ENCODE peak calls at places on chromosomes 6 and 20, in six cellular contexts. C, H, U, A, S and T are unnamed samples.

GRCh38 chr6:81697564-81697963 is 54.9 kb downstream of the TENT5A start:
- DNase-seq in C (no peak), S (no peak), H (no peak), A (peak; percentile 60), U (no peak), T (no peak)

GRCh38 chr6:150395388-150396009 is 26.7 kb downstream of the IYD start:
- DNase-seq in S (no peak), U (peak; percentile 49), C (no peak), H (no peak), A (peak; percentile 68), T (no peak)

GRCh38 chr20:52454660-52455059 is 263.1 kb upstream of the ZFP64 start:
- DNase-seq in C (no peak), S (no peak), U (no peak), A (peak; percentile 88), H (no peak), T (no peak)

GRCh38 chr6:25354078-25354940 is 75.1 kb downstream of the CARMIL1 start:
- DNase-seq in A (peak; percentile 52), S (no peak), H (no peak), C (peak; percentile 7), U (no peak), T (no peak)

GRCh38 chr6:1640476-1640875 is 30.8 kb downstream of the FOXC1 start:
- DNase-seq in H (no peak), C (no peak), S (no peak), U (no peak), A (no peak), T (no peak)

GRCh38 chr6:150959071-150959637 is 93.7 kb downstream of the MTHFD1L start:
- DNase-seq in A (peak; percentile 18), H (no peak), C (no peak), S (no peak), U (no peak), T (no peak)

GRCh38 chr20:5173763-5174162 is 47.0 kb downstream of the CDS2 start:
- DNase-seq in U (no peak), C (no peak), A (no peak), S (no peak), H (no peak), T (no peak)

GRCh38 chr6:13006578-13007300 is 290.2 kb downstream of the PHACTR1 start:
- DNase-seq in U (no peak), A (peak; percentile 71), C (no peak), S (no peak), H (no peak), T (no peak)

GRCh38 chr6:15498640-15499039 is 164.2 kb downstream of the DTNBP1 start:
- DNase-seq in A (no peak), S (no peak), H (no peak), U (no peak), C (no peak), T (peak; percentile 23)

GRCh38 chr20:34571753-34572152 is 13.2 kb downstream of the MAP1LC3A start:
- DNase-seq in A (no peak), C (no peak), S (no peak), H (no peak), U (no peak), T (no peak)

GRCh38 chr6:1613631-1614447 is 4.1 kb downstream of the FOXC1 start:
- DNase-seq in U (no peak), A (peak; percentile 55), C (no peak), S (peak; percentile 63), H (no peak), T (no peak)

GRCh38 chr20:4563031-4563430 is 158.7 kb upstream of the PRND start:
- DNase-seq in C (no peak), A (no peak), S (no peak), H (no peak), U (no peak), T (no peak)

GRCh38 chr6:26311385-26312095 is 53.5 kb upstream of the BTN3A2 start:
- DNase-seq in A (peak; percentile 74), S (no peak), U (peak; percentile 71), H (no peak), C (no peak), T (no peak)

GRCh38 chr6:132401941-132402275 is 633 bp upstream of the MOXD1 start:
- DNase-seq in C (no peak), U (no peak), A (no peak), H (no peak), S (no peak), T (no peak)

GRCh38 chr6:40894962-40895799 is 143.8 kb downstream of the UNC5CL start:
- DNase-seq in A (peak; percentile 62), U (peak; percentile 40), S (peak; percentile 73), C (peak; percentile 17), H (no peak), T (no peak)

DNA sequence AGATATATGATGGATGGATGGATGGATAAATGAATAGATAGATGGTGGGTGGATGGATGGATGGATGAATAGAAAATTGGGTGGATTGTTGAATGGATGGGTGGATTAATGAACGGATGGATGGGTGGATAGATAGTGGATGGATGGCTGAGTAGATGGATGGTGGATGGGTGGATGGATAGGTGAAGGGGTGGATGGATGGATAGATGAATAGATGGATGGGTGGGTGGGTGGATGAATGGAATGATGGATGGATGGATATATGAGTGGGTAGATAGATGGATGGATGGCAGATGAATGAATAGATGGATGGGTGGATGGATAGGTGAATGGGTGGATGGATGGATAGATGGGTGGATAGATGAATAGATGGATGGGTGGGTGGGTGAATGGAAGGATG is 80.7 kb upstream of the NEDD9 start:
- DNase-seq in C (no peak), A (no peak), S (no peak), U (no peak), H (no peak), T (no peak)
- TF ChIP-seq CTCF in C (no peak), A (no peak), S (no peak), U (no peak), H (no peak), T (no peak)

DNA sequence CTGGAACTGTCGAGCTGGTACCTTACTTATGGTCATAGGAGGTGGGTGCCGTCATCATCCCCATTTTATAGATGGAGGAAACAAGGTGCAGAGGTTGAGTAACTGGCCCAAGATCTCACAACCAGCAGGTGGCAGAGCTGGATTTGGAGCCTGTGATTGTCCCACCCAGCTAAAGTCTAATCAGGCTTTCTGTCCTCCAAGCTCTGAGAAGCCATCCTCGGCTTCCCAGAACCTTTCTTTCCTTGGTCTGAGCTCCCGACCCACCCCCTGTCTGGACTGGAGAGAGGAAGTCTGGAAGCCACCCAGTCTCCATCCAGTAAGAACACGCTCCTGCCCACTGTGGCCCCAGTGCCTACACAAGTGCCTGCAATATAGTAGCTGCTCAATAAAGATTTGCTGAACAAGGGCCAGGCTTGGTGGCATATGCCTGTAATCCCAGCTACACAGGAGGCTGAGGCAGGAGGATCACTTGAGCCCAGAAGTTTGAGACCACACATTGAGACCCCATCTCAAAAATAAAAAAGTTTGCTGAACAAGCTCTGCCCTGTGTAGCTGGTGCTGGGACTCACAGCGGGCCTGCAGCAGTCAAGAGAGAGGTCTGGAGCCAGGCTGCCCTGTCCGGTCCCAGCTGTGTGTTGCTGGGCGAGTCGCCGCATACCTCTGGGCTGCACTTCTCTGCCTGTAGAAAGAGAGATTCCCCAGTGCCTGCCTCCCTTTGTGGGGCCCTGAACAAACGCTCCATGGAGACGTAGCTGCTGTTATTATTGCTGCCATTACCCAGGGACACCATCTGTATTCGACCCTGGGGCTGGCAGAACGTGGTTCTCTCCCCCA is 32.5 kb upstream of the DLGAP4 start:
- DNase-seq in A (peak; percentile 28), U (peak; percentile 4), H (no peak), S (peak; percentile 27), C (no peak), T (no peak)
- TF ChIP-seq CTCF in A (peak; percentile 35), U (peak; percentile 48), H (peak; percentile 40), S (peak; percentile 23), C (peak; percentile 43), T (no peak)

GRCh38 chr20:64144144-64144912 is 19.9 kb upstream of the MYT1 start:
- DNase-seq in A (no peak), C (no peak), U (no peak), S (no peak), H (no peak), T (no peak)

GRCh38 chr20:64143018-64143801 is 21.0 kb upstream of the MYT1 start:
- DNase-seq in A (no peak), C (no peak), H (no peak), U (no peak), S (no peak), T (no peak)

GRCh38 chr20:64146936-64147451 is 17.3 kb upstream of the MYT1 start:
- DNase-seq in H (no peak), S (no peak), A (no peak), U (no peak), C (no peak), T (no peak)

GRCh38 chr20:64146301-64146935 is 17.8 kb upstream of the MYT1 start:
- DNase-seq in S (no peak), A (no peak), H (no peak), U (no peak), C (no peak), T (no peak)

DNA sequence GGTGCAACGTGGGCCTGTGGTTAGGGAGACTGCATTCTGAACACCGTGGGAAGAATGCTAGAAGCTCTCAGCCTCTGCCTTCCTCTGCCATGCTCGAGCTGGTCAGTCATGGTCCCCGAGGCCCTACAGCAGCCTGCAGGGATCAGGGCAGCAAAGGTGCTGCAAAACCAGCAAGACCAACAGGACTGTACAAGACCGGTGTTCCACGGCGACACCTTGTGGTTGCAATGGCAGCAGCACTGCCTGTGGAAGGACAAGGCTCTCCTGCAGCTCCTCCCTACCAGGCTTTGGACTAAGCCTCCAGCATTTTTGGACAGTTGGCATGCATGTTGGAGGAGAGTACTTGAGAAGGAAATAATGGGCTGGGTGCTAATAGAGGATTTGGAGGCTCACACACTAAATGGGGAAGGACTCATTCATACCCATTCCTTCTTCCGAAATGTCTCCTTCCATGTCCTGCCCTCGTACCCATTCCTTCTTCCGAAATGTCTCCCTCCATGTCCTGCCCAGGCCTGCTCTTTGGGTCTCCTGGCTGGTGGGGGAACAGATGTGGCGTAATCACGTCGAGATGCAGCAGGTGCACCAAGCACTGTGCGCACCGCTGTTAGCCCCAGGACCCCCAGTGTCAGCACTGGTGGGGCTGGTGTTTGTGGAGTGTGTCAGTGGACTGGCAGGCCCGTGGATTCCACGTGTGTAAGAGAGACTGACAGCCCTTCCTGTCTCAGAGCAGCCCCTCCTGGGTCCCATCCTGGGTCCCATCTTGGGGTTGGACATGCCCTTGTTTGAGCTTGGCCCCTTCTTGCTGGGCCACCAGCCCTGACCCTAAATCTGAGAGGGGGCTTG is 18.6 kb upstream of the MYT1 start:
- DNase-seq in C (no peak), S (no peak), U (peak; percentile 19), H (no peak), A (no peak), T (no peak)
- TF ChIP-seq CTCF in C (peak; percentile 14), S (no peak), U (peak; percentile 74), H (no peak), A (no peak), T (no peak)

GRCh38 chr20:21643417-21643816 is 62.0 kb upstream of the PAX1 start:
- DNase-seq in C (no peak), U (no peak), H (no peak), S (no peak), A (no peak), T (no peak)

DNA sequence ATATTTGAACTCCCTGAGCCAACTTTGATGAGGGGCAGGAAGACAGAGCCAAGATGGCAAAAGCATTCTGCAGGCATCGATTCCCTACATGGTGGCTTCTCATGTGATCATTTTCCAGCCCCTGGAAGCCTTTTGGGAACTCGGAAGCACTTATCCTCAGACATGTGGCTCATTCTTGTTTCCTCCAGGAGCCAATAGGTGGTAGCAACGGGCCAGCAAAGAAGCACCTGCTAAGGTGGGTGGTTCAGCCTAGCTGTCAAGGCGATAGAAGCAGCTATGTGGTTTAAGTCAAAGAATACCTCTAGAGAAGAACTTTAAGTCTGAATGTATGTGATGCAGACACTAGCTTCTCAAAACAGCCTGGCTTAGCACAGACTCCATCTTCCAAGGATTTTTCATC is 64.9 kb upstream of the PAX1 start:
- DNase-seq in S (no peak), A (no peak), H (no peak), U (peak; percentile 4), C (no peak), T (no peak)
- TF ChIP-seq CTCF in S (no peak), A (no peak), H (no peak), U (peak; percentile 36), C (no peak), T (no peak)